ENCODE peak calls at places on chromosomes 2 and 18, in six cellular contexts. L is progenitor cell of endocrine pancreas, V is Peyer's patch, W is ovary, I is nephron progenitor cell, P is neural progenitor cell. H is an unnamed sample.

GRCh38 chr18:7011142-7011541 is 106.5 kb downstream of the LAMA1 start:
- DNase-seq in L (no peak), V (no peak), W (no peak), I (no peak), P (no peak), H (no peak)

GRCh38 chr18:22609642-22610041 is 191.9 kb upstream of the CTAGE1 start:
- DNase-seq in L (no peak), V (no peak), W (peak), I (no peak), P (peak), H (no peak)

GRCh38 chr2:65530547-65531320 is 98.3 kb upstream of the SPRED2 start:
- DNase-seq in L (no peak), V (no peak), W (no peak), I (no peak), P (no peak), H (no peak)

GRCh38 chr2:224242543-224242942 is 159.4 kb downstream of the FAM124B start:
- DNase-seq in L (no peak), V (no peak), W (no peak), I (no peak), P (no peak), H (no peak)

GRCh38 chr2:16295891-16296290 is 355.5 kb downstream of the MYCN start:
- DNase-seq in L (no peak), V (no peak), W (no peak), I (no peak), P (no peak), H (no peak)

GRCh38 chr18:77166523-77166922 is 33.9 kb upstream of the MBP start:
- DNase-seq in L (no peak), V (no peak), W (no peak), I (no peak), P (no peak), H (no peak)

GRCh38 chr18:12993439-12993838 is 2.3 kb downstream of the CEP192 start:
- DNase-seq in L (no peak), V (no peak), W (no peak), I (no peak), P (peak), H (no peak)

GRCh38 chr2:196711625-196712024 is 72.1 kb downstream of the CCDC150 start:
- DNase-seq in L (no peak), V (no peak), W (no peak), I (no peak), P (no peak), H (no peak)

GRCh38 chr2:240390091-240391073 is 45.1 kb upstream of the GPC1 start:
- DNase-seq in L (no peak), V (no peak), W (peak), I (peak), P (no peak), H (no peak)

GRCh38 chr18:46360841-46361240 is 256.7 kb downstream of the HAUS1 start:
- DNase-seq in L (no peak), V (no peak), W (no peak), I (no peak), P (no peak), H (no peak)

GRCh38 chr18:7897119-7897518 is 330.0 kb downstream of the PTPRM start:
- DNase-seq in L (no peak), V (no peak), W (no peak), I (no peak), P (no peak), H (no peak)

DNA sequence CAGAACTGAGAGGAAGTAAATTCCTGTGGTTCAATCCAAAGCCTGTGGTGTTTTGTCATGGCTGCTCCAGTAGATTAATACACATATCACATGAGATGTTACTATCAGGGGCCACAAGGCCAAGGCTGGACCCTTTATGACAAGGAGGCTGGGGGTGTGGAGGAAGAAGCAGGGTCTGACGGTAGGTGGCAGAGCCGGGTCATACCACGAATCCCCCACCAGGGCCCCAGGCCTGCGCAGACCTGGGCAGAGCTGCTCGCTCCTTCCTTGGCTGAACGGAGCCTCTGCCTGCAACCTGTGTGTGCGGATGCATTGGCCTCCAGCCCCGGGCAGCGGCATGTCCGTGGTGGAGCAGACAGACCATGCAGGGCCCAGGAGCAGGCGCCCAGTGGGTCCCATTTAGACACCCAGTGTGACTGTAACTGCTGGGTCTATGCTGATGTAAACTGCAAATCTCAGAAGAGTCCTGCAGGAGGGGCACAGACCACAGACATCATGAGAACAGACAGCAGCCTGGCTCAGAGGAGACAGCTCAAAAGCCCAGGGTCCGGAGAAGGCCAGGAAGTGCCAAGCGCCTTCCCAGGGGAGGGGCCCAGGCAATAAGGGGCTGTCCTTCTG is 155.2 kb downstream of the PXDN start:
- DNase-seq in L (no peak), V (no peak), W (no peak), I (no peak), P (peak), H (no peak)
- TF ChIP-seq CTCF in L (peak), V (no peak), W (no peak), I (peak), P (peak), H (no peak)

GRCh38 chr2:171718720-171719119 is 31.5 kb downstream of the DYNC1I2 start:
- DNase-seq in L (no peak), V (no peak), W (no peak), I (no peak), P (no peak), H (no peak)

GRCh38 chr2:171728989-171729951 is 42.0 kb downstream of the DYNC1I2 start:
- DNase-seq in L (no peak), V (no peak), W (no peak), I (no peak), P (no peak), H (no peak)

GRCh38 chr2:171726841-171727460 is 39.7 kb downstream of the DYNC1I2 start:
- DNase-seq in L (no peak), V (no peak), W (no peak), I (no peak), P (no peak), H (no peak)

GRCh38 chr2:171729952-171730317 is 42.7 kb downstream of the DYNC1I2 start:
- DNase-seq in L (no peak), V (no peak), W (no peak), I (no peak), P (no peak), H (no peak)

GRCh38 chr2:171723724-171724683 is 36.7 kb downstream of the DYNC1I2 start:
- DNase-seq in L (no peak), V (no peak), W (no peak), I (peak), P (peak), H (no peak)
- TF ChIP-seq CTCF in L (no peak), V (no peak), W (no peak), I (no peak), P (peak), H (no peak)

GRCh38 chr2:238288650-238289573 is 502 bp upstream of the PER2 start:
- DNase-seq in L (peak), V (peak), W (peak), I (peak), P (peak), H (peak)
- TF ChIP-seq CTCF in L (peak), V (peak), W (peak), I (peak), P (peak), H (no peak)

GRCh38 chr2:9555338-9556120 is at the start of gene ADAM17:
- DNase-seq in L (peak), V (peak), W (peak), I (peak), P (peak), H (peak)
- TF ChIP-seq CTCF in L (peak), V (no peak), W (peak), I (peak), P (peak), H (peak)

DNA sequence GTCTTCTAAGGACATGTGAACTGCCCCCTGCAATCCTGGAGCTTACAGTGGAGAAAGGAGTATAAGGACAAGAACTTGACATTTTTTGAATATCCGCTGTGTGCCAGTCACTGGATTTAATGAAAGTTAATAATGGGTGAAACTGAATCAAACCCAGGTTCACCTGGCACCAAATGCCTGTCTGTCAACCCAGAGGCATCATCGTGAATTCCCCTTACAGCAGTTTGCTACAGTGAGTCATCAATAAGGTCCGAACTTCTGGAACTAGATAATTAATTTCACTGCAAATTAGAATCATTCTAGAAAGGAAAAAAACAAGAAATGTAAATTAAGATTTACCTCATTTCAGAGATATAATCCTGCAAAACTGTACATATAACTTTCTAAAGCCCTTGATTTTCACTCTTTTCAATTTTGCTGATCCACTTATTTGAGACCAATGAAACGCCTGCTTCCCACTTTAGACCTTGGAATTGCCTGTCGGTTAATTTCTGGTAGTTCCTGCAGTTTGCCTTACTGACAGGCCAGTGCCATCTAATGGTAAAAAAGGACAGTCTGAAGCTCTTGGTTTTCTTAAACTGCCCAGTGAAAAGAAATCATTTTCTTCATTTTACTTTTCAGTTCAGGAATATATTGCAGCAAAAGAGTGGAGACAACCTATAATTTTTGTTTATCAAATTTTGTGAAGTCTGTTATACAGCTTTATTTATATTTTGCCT is 8.2 kb downstream of the DSG2 start:
- DNase-seq in L (no peak), V (no peak), W (no peak), I (no peak), P (no peak), H (no peak)
- TF ChIP-seq CTCF in L (peak), V (no peak), W (no peak), I (peak), P (peak), H (no peak)

GRCh38 chr2:156331572-156332451 is 709 bp downstream of the NR4A2 start:
- DNase-seq in L (no peak), V (peak), W (peak), I (peak), P (peak), H (peak)

GRCh38 chr2:156333951-156334495 is 1.5 kb upstream of the NR4A2 start:
- DNase-seq in L (peak), V (peak), W (peak), I (peak), P (peak), H (peak)

GRCh38 chr2:156333274-156333950 is 891 bp upstream of the NR4A2 start:
- DNase-seq in L (no peak), V (no peak), W (no peak), I (no peak), P (no peak), H (no peak)

GRCh38 chr2:156332452-156333273 is at the start of gene NR4A2:
- DNase-seq in L (peak), V (peak), W (peak), I (peak), P (peak), H (peak)

GRCh38 chr2:156334496-156335478 is 2.3 kb upstream of the NR4A2 start:
- DNase-seq in L (peak), V (peak), W (peak), I (peak), P (peak), H (peak)
- TF ChIP-seq CTCF in L (peak), V (no peak), W (peak), I (no peak), P (peak), H (no peak)

DNA sequence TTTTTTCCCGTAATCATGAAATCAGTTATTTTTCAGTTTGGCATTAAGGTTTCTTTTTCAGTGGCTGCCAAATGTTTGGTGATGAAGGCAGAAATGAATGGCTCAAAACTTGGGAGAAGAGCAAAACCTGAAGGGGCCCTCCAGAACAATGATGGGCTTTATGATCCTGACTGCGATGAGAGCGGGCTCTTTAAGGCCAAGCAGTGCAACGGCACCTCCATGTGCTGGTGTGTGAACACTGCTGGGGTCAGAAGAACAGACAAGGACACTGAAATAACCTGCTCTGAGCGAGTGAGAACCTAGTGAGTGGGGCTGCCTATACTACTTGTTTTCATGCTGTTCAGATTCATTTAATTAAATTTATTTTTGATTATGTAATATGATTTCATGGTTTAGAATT is 29.2 kb upstream of the MSH2 start:
- DNase-seq in L (no peak), V (no peak), W (no peak), I (no peak), P (peak), H (no peak)
- TF ChIP-seq CTCF in L (peak), V (no peak), W (no peak), I (no peak), P (peak), H (no peak)

DNA sequence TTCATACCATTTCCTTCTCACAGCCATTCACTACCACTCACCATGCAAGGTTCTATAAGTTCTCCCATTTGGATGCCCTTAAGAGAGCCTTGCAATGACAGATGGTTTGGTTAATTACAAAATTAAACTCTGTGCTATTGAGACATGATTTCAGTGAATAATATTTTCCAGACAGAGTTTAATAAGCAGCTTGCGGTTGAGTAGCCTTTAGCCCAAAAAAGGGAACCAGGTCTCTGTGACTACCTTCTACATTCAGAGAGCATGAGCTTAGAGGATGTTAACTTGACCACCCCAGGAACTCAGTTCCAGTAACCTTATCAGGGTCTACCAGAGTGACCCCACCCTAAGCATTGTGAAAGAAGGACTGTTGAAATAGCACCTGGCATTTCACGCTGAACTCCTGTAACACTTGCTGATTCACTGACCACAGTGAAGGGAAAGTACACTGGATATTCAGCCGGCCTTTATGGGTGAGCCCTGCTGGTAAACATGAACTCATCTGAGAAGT is 1173.1 kb upstream of the ZEB2 start:
- DNase-seq in L (no peak), V (no peak), W (no peak), I (no peak), P (no peak), H (no peak)
- TF ChIP-seq CTCF in L (no peak), V (no peak), W (no peak), I (no peak), P (no peak), H (no peak)

DNA sequence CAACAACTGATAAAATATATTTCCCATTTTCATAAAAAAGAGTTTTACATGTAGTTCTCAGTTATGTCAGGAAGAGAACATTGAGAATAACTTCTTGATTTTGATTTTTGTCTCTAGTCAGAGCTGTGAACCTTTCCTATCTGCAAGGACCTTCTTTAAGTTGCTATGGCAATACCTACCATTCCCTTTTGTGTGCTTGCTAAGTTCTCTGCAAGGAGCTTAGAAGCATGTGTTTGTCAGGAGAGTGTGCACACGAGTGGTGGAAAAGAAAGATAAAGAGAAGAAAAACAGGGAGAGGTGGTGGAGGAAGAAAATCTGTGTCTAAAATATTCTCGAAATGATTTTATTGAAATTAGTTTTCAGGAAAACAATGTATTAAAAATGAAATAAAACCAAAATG is 140.3 kb upstream of the SLC8A1 start:
- DNase-seq in L (no peak), V (no peak), W (no peak), I (no peak), P (peak), H (no peak)
- TF ChIP-seq CTCF in L (no peak), V (no peak), W (no peak), I (no peak), P (no peak), H (no peak)

GRCh38 chr2:159677654-159678053 is 34.7 kb upstream of the MARCHF7 start:
- DNase-seq in L (no peak), V (no peak), W (no peak), I (no peak), P (no peak), H (no peak)
- TF ChIP-seq CTCF in L (no peak), V (no peak), W (no peak), I (no peak), P (peak), H (no peak)

H was measured in natural killer cell.